ENCODE peak calls at places on chromosomes 4 and X, in nine cellular contexts. S, I, P, L, R, K, D, Z and H are unnamed samples. For H3K4me1, the result is how much of the 10 kb centered on the place peaks cover.

GRCh38 chrX:1537031-1537715 is at the start of gene P2RY8:
- DNase-seq in R (peak), D (peak), S (no peak), I (peak), L (peak), K (no peak), P (peak), Z (no peak), H (peak)

GRCh38 chrX:109848451-109849050 is 115.5 kb upstream of the ACSL4 start:
- DNase-seq in R (no peak), S (no peak), L (no peak), P (no peak), K (no peak), Z (no peak), I (no peak), D (no peak), H (no peak)

GRCh38 chr4:152696764-152697250 is 17.0 kb upstream of the TMEM154 start:
- DNase-seq in L (no peak), I (peak), P (no peak), R (peak), D (no peak), S (peak), K (peak), Z (no peak), H (no peak)

GRCh38 chr4:147054241-147054902 is 108.7 kb upstream of the TTC29 start:
- DNase-seq in K (no peak), L (no peak), S (no peak), R (no peak), Z (no peak), I (no peak), P (no peak), D (no peak), H (no peak)

GRCh38 chrX:46837543-46838481 is 969 bp downstream of the RP2 start:
- DNase-seq in Z (no peak), D (no peak), S (no peak), R (no peak), P (no peak), L (no peak), K (peak), I (peak), H (no peak)

GRCh38 chr4:19030536-19030935 is 1009.0 kb upstream of the LCORL start:
- DNase-seq in L (no peak), Z (no peak), S (no peak), D (no peak), P (no peak), R (no peak), I (no peak), K (no peak), H (no peak)

GRCh38 chrX:154396948-154397887 is 959 bp upstream of the RPL10 start:
- DNase-seq in I (no peak), S (no peak), K (peak), D (peak), Z (no peak), R (peak), P (peak), L (peak), H (peak)

GRCh38 chrX:133516691-133517090 is 101.4 kb upstream of the GPC4 start:
- DNase-seq in Z (no peak), D (no peak), I (no peak), L (no peak), R (no peak), K (no peak), P (no peak), S (no peak), H (no peak)

GRCh38 chrX:24703185-24703494 is 9.4 kb downstream of the POLA1 start:
- DNase-seq in K (no peak), P (no peak), I (no peak), D (no peak), Z (no peak), S (no peak), L (no peak), R (no peak), H (no peak)

GRCh38 chr4:153490985-153491483 is 24.9 kb downstream of the TMEM131L start:
- DNase-seq in L (no peak), Z (no peak), P (no peak), I (no peak), R (no peak), S (no peak), D (no peak), K (no peak), H (no peak)

GRCh38 chr4:101393256-101393655 is 45.9 kb upstream of the PPP3CA start:
- DNase-seq in K (peak), I (no peak), P (no peak), Z (no peak), D (no peak), R (no peak), L (no peak), S (peak), H (no peak)

GRCh38 chrX:1546601-1547275 is 9.8 kb upstream of the P2RY8 start:
- DNase-seq in K (no peak), S (no peak), R (no peak), L (no peak), Z (no peak), P (no peak), I (no peak), D (no peak), H (no peak)

GRCh38 chrX:110346681-110347080 is 12.0 kb upstream of the RTL9 start:
- DNase-seq in K (no peak), Z (no peak), P (no peak), D (no peak), L (no peak), R (no peak), I (no peak), S (no peak), H (no peak)

GRCh38 chrX:12210196-12210815 is 72.0 kb downstream of the FRMPD4 start:
- DNase-seq in S (no peak), Z (no peak), P (peak), D (no peak), I (no peak), K (peak), R (peak), L (no peak), H (no peak)

GRCh38 chr4:114905017-114905416 is 208.4 kb downstream of the NDST4 start:
- DNase-seq in K (no peak), Z (no peak), D (no peak), I (no peak), P (no peak), R (no peak), S (no peak), L (no peak), H (no peak)

GRCh38 chrX:126030021-126030420 is 136.1 kb downstream of the DCAF12L2 start:
- DNase-seq in K (no peak), S (no peak), R (no peak), I (no peak), P (no peak), L (no peak), Z (no peak), D (no peak), H (no peak)

GRCh38 chrX:24767557-24767956 is 73.8 kb downstream of the POLA1 start:
- DNase-seq in Z (no peak), P (no peak), K (peak), L (no peak), R (no peak), S (no peak), I (no peak), D (no peak), H (no peak)

GRCh38 chrX:41984628-41985027 is 61.3 kb upstream of the CASK start:
- DNase-seq in P (no peak), K (no peak), S (peak), D (no peak), Z (peak), R (peak), L (no peak), I (no peak), H (no peak)

GRCh38 chrX:75547783-75548182 is 24.9 kb upstream of the ZDHHC15 start:
- DNase-seq in R (peak), D (peak), I (no peak), P (peak), K (no peak), L (peak), Z (peak), S (no peak), H (no peak)

GRCh38 chr4:124085561-124086180 is 626.9 kb downstream of the ANKRD50 start:
- DNase-seq in R (no peak), L (no peak), I (no peak), Z (no peak), K (no peak), P (no peak), S (no peak), D (no peak), H (no peak)

GRCh38 chr4:13920111-13920875 is 292.8 kb upstream of the BOD1L1 start:
- DNase-seq in P (no peak), R (no peak), K (peak), D (no peak), S (no peak), Z (no peak), L (no peak), I (no peak), H (no peak)

GRCh38 chrX:22349116-22349515 is 76.4 kb downstream of the CBLL2 start:
- DNase-seq in K (peak), S (no peak), Z (no peak), D (no peak), I (no peak), P (no peak), R (no peak), L (no peak), H (no peak)

GRCh38 chr4:41438564-41438963 is 99.4 kb upstream of the LIMCH1 start:
- DNase-seq in R (no peak), S (no peak), Z (no peak), D (no peak), L (no peak), K (no peak), P (no peak), I (no peak), H (no peak)

GRCh38 chr4:24971192-24971591 is 58.4 kb upstream of the CCDC149 start:
- DNase-seq in Z (no peak), R (no peak), P (no peak), D (no peak), I (no peak), K (no peak), S (no peak), L (no peak), H (no peak)

GRCh38 chrX:102934624-102935023 is 2.4 kb upstream of the RAB40AL start:
- DNase-seq in L (no peak), R (peak), I (no peak), P (peak), D (no peak), S (no peak), Z (no peak), K (peak), H (no peak)

GRCh38 chr4:2402053-2402452 is 16.4 kb downstream of the ZFYVE28 start:
- DNase-seq in Z (peak), S (no peak), P (peak), R (peak), D (peak), L (peak), I (no peak), K (no peak), H (peak)

GRCh38 chr4:152494020-152494419 is 41.9 kb downstream of the FBXW7 start:
- DNase-seq in D (no peak), S (no peak), L (no peak), Z (no peak), R (no peak), I (no peak), K (no peak), P (no peak), H (no peak)

GRCh38 chrX:150813922-150814321 is 84.5 kb downstream of the CD99L2 start:
- DNase-seq in K (no peak), I (no peak), R (no peak), P (no peak), Z (no peak), D (no peak), S (no peak), L (no peak), H (no peak)

GRCh38 chr4:24912252-24913098 is at the start of gene CCDC149:
- DNase-seq in P (peak), I (no peak), L (peak), K (peak), R (peak), D (peak), Z (peak), S (peak), H (peak)

GRCh38 chrX:69062493-69062892 is 102.8 kb downstream of the PJA1 start:
- DNase-seq in K (no peak), Z (no peak), R (no peak), I (no peak), S (no peak), D (peak), L (no peak), P (no peak), H (no peak)

GRCh38 chr4:173524218-173525117 is 5.6 kb downstream of the HAND2 start:
- DNase-seq in L (no peak), K (no peak), S (no peak), I (no peak), Z (no peak), D (no peak), P (no peak), R (no peak), H (no peak)

GRCh38 chr4:105461221-105462041 is 12.4 kb downstream of the PPA2 start:
- DNase-seq in I (no peak), S (no peak), D (no peak), R (no peak), L (no peak), Z (no peak), P (no peak), K (no peak), H (no peak)

GRCh38 chr4:720111-720860 is 14.7 kb downstream of the PCGF3 start:
- DNase-seq in K (no peak), I (no peak), D (no peak), R (no peak), L (no peak), Z (no peak), P (no peak), S (no peak), H (no peak)
- H3K4me1 ChIP-seq in K (under half), I (under half), D (under half), R (under half), L (under half), Z (under half), P (under half), S (under half), H (under half)

GRCh38 chrX:38206542-38206941 is 14.1 kb downstream of the SRPX start:
- DNase-seq in K (no peak), D (no peak), I (no peak), S (no peak), P (no peak), L (no peak), R (no peak), Z (no peak), H (no peak)

GRCh38 chrX:38205037-38205436 is 15.6 kb downstream of the SRPX start:
- DNase-seq in Z (no peak), S (no peak), R (no peak), P (no peak), K (no peak), D (no peak), L (no peak), I (no peak), H (no peak)

GRCh38 chrX:38206036-38206435 is 14.6 kb downstream of the SRPX start:
- DNase-seq in R (no peak), K (peak), P (no peak), D (no peak), Z (no peak), S (no peak), L (no peak), I (no peak), H (no peak)
- TF ChIP-seq CTCF in R (no peak), K (no peak), P (no peak), D (no peak), Z (no peak), S (no peak), L (no peak), I (no peak), H (no peak)

DNA sequence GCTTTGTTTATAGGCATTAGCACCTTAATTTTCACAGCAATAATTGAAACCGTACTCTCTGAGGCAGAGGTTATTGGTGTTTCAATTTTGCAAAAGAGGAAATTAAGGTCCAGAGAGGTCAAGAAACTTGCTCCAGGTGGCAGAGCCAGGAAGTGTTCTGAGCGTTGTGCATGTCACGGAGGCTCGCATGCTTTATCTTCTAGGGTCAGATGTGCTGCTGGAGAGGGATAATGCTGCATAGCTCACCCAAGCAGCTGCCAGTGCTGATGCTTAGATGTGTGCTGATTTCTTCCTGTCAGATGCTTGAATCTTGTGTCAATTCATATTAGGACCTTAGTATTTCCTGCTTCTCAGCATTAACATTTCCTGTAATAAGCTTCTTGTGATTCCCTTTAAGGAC is 13.0 kb upstream of the FGF5 start:
- DNase-seq in L (no peak), Z (no peak), I (no peak), P (no peak), D (no peak), K (no peak), S (no peak), R (no peak), H (no peak)
- H3K4me3 ChIP-seq in L (no peak), Z (no peak), I (no peak), P (no peak), D (no peak), K (no peak), S (no peak), R (no peak), H (no peak)

DNA sequence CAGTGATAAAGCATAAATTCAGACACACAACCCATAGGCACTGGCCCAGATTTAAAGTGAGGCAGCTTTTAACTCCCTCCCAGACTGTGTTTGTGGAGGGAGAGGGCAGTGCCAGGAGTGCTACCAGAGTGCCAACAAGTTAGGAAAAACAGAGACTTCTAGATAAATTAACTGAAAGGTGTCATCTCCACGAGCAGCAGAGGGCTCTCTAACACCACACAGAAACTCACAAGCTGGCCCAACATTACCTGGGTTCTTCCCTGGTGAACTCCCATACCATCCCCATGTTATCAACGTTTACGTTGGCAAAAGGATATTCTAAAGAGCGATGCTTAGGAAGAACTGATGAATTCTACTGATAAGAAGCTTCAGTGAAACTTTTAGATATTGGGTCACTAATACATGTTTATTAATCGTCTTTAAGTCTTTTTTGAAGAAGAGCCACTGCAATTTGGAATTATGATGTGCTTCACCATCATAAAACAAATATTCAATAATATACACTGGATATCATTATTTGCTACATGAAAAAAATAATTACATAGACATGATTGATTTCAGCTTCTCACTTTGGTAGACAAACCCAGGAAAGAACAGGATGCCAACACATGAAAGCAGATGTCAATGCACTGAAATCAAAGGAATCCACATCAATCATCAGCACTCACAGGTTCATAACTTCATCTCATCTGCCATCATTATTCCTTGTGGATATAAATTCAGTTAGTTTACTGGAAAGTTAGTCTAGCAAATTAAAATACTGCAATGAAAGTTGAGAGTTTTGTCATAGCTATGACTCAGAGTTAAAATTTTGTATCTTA is 121.2 kb upstream of the NAP1L5 start:
- DNase-seq in K (peak), R (peak), I (peak), L (no peak), Z (peak), P (peak), D (peak), S (peak), H (peak)
- H3K4me1 ChIP-seq in K (under half), R (under half), I (under half), L (half or more), Z (under half), P (half or more), D (under half), S (under half), H (under half)

DNA sequence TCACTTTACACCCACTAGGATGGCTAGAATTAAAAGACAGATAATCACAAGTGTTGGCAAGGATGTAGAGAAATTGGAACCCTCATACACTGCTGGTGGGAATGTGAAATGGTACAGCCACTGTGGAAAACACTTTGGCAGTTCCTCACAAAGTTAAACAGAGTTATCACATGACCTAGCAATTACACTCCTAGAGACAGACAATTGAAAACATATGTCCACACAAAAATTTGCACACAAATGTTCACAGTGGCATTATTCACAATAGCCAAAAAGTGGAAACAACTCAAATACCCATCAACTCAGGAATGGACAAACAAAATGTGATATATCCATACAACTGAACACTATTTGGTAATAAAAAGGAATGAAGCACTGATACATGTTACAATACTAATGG is 5.7 kb downstream of the ZNF280C start:
- DNase-seq in R (no peak), Z (no peak), L (no peak), S (no peak), P (no peak), I (no peak), D (no peak), K (peak), H (no peak)
- TF ChIP-seq CTCF in R (no peak), Z (no peak), L (no peak), S (no peak), P (no peak), I (no peak), D (no peak), K (no peak), H (no peak)

GRCh38 chr4:65645185-65645584 is 25.1 kb downstream of the EPHA5 start:
- DNase-seq in D (no peak), P (no peak), K (peak), Z (no peak), L (no peak), S (no peak), R (no peak), I (no peak), H (no peak)

GRCh38 chr4:65651031-65651430 is 19.3 kb downstream of the EPHA5 start:
- DNase-seq in D (no peak), L (no peak), I (no peak), Z (no peak), K (no peak), R (no peak), S (no peak), P (no peak), H (no peak)

DNA sequence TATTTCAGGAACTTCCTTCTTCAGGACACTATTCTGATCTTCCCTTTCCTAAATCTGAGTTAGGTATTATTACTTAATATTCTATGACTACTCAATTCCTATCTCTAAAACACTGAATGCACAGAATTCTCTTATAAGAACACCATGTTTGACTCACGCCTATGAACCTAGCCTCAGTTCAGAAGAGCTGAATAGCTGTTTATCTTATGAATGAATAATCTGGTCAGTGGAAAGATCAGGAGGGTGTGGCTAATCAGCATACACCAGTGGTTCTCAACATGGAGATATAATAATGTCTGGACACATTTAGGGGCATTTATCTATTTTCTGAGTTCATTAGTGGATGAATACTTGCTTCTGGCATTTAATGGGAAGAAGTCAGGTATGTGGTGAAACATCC is 24.2 kb downstream of the EPHA5 start:
- DNase-seq in L (no peak), K (no peak), I (no peak), P (no peak), S (no peak), Z (no peak), D (no peak), R (no peak), H (no peak)
- H3K4me3 ChIP-seq in L (no peak), K (no peak), I (no peak), P (no peak), S (no peak), Z (no peak), D (no peak), R (no peak), H (no peak)